ENCODE peak calls at places on chromosomes 11 and 22, in eight cellular contexts. S is CD8-positive, alpha-beta T cell; E is effector memory CD4-positive, alpha-beta T cell; V is RWPE1; H is CD4-positive, CD25-positive, alpha-beta regulatory T cell; I is SJCRH30; C is SJSA1; Q is hepatocyte. O is an unnamed sample.

GRCh38 chr11:77175869-77176539 is 48.0 kb downstream of the MYO7A start:
- DNase-seq in C (no peak), E (no peak), S (no peak), I (peak; percentile 91), Q (no peak), H (no peak), V (no peak), O (no peak)

GRCh38 chr22:39955675-39956074 is 4.5 kb upstream of the TMA7B start:
- DNase-seq in I (no peak), S (no peak), Q (no peak), C (no peak), H (no peak), V (no peak), E (no peak), O (no peak)

GRCh38 chr11:68411501-68411991 is 49.0 kb upstream of the PPP6R3 start:
- DNase-seq in H (no peak), V (no peak), S (no peak), C (no peak), E (no peak), Q (no peak), I (peak; percentile 86), O (no peak)

GRCh38 chr11:134026655-134027343 is 42.1 kb upstream of the JAM3 start:
- DNase-seq in Q (no peak), V (no peak), S (no peak), C (no peak), E (no peak), I (no peak), H (no peak), O (no peak)

GRCh38 chr11:130737041-130737830 is 179.0 kb downstream of the SNX19 start:
- DNase-seq in V (no peak), E (no peak), I (peak; percentile 17), C (no peak), S (no peak), H (no peak), Q (no peak), O (no peak)

GRCh38 chr11:102318469-102318868 is 1.2 kb downstream of the BIRC3 start:
- DNase-seq in Q (no peak), E (peak; percentile 55), I (no peak), H (peak; percentile 73), C (no peak), V (no peak), S (peak; percentile 39), O (no peak)

GRCh38 chr11:90500922-90501568 is 278.2 kb upstream of the CHORDC1 start:
- DNase-seq in E (no peak), C (no peak), Q (no peak), V (no peak), H (no peak), I (no peak), S (no peak), O (no peak)

GRCh38 chr11:126415669-126416420 is 60.4 kb downstream of the ST3GAL4 start:
- DNase-seq in S (no peak), Q (peak; percentile 39), H (no peak), V (no peak), C (no peak), E (no peak), I (no peak), O (peak; percentile 86)

GRCh38 chr11:119791701-119792151 is 62.7 kb upstream of the NECTIN1 start:
- DNase-seq in V (no peak), S (no peak), I (no peak), Q (peak; percentile 28), H (no peak), E (no peak), C (peak; percentile 89), O (no peak)

GRCh38 chr22:31613286-31613903 is 48.6 kb downstream of the PISD start:
- DNase-seq in E (no peak), I (no peak), V (no peak), H (no peak), C (no peak), Q (no peak), S (no peak), O (no peak)

GRCh38 chr22:31932863-31933262 is 11.5 kb upstream of the YWHAH start:
- DNase-seq in S (no peak), I (no peak), V (no peak), E (no peak), Q (no peak), H (no peak), C (no peak), O (no peak)

GRCh38 chr22:48577014-48577690 is 1250.5 kb downstream of the BRD1 start:
- DNase-seq in H (no peak), E (no peak), V (no peak), C (no peak), I (no peak), Q (peak; percentile 29), S (no peak), O (no peak)

GRCh38 chr22:21758056-21758455 is 22.5 kb upstream of the YPEL1 start:
- DNase-seq in S (no peak), Q (no peak), I (no peak), C (no peak), H (no peak), E (no peak), V (no peak), O (no peak)

GRCh38 chr11:35786188-35786587 is 123.6 kb downstream of the TRIM44 start:
- DNase-seq in C (no peak), S (no peak), I (no peak), E (no peak), V (no peak), H (no peak), Q (no peak), O (no peak)

GRCh38 chr11:86068138-86068861 is 584 bp downstream of the PICALM start:
- DNase-seq in I (peak; percentile 64), Q (peak; percentile 40), S (no peak), H (peak; percentile 40), E (peak; percentile 24), V (no peak), C (no peak), O (no peak)

GRCh38 chr22:44172370-44173108 is 8.2 kb upstream of the PARVG start:
- DNase-seq in Q (no peak), E (no peak), H (no peak), S (no peak), C (no peak), I (no peak), V (no peak), O (no peak)

GRCh38 chr22:24977370-24978230 is 25.1 kb downstream of the KIAA1671 start:
- DNase-seq in E (no peak), S (no peak), V (no peak), Q (no peak), C (no peak), H (no peak), I (no peak), O (peak; percentile 85)

GRCh38 chr11:47070769-47071168 is 105.9 kb downstream of the ARFGAP2 start:
- DNase-seq in S (no peak), Q (no peak), E (no peak), C (no peak), I (no peak), H (no peak), V (no peak), O (no peak)
- H3K27ac ChIP-seq in S (no peak overlapping the region), Q (no peak overlapping the region), E (no peak overlapping the region), C (no peak overlapping the region), I (no peak overlapping the region), H (no peak overlapping the region), V (no peak overlapping the region), O (no peak overlapping the region)

GRCh38 chr11:65501530-65502273 is 2.9 kb downstream of the MALAT1 start:
- DNase-seq in I (no peak), V (no peak), H (peak; percentile 28), S (no peak), Q (peak; percentile 38), C (no peak), E (no peak), O (no peak)

GRCh38 chr11:65503923-65504670 is 5.3 kb downstream of the MALAT1 start:
- DNase-seq in C (no peak), Q (peak; percentile 61), V (no peak), S (no peak), I (no peak), H (no peak), E (no peak), O (no peak)

GRCh38 chr11:65502274-65502851 is 3.5 kb downstream of the MALAT1 start:
- DNase-seq in Q (no peak), E (no peak), S (no peak), C (no peak), V (no peak), I (no peak), H (peak; percentile 52), O (no peak)

GRCh38 chr11:65503606-65503922 is 4.7 kb downstream of the MALAT1 start:
- DNase-seq in H (peak; percentile 25), C (no peak), Q (no peak), I (no peak), S (no peak), V (no peak), E (no peak), O (no peak)

GRCh38 chr11:65502852-65503603 is 4.2 kb downstream of the MALAT1 start:
- DNase-seq in S (no peak), V (no peak), H (peak; percentile 38), C (no peak), I (no peak), Q (peak; percentile 31), E (no peak), O (no peak)
- H3K27ac ChIP-seq in S (peak overlapping the region; percentile 99), V (no peak overlapping the region), H (peak overlapping the region; percentile 98), C (peak overlapping the region; percentile 98), I (no peak overlapping the region), Q (peak overlapping the region; percentile 99), E (peak overlapping the region; percentile 98), O (peak overlapping the region; percentile 97)

GRCh38 chr11:9796276-9796675 is 132.4 kb downstream of the SWAP70 start:
- DNase-seq in C (no peak), V (no peak), S (no peak), I (no peak), H (no peak), E (no peak), Q (no peak), O (no peak)
- H3K27ac ChIP-seq in C (no peak overlapping the region), V (no peak overlapping the region), S (no peak overlapping the region), I (no peak overlapping the region), H (no peak overlapping the region), E (no peak overlapping the region), Q (no peak overlapping the region), O (no peak overlapping the region)

GRCh38 chr22:41540365-41540764 is 3.9 kb downstream of the POLR3H start:
- DNase-seq in H (no peak), E (no peak), V (no peak), S (no peak), I (no peak), C (no peak), Q (no peak), O (no peak)

GRCh38 chr22:41541484-41541883 is 2.8 kb downstream of the POLR3H start:
- DNase-seq in E (no peak), H (no peak), Q (no peak), I (no peak), C (no peak), S (no peak), V (no peak), O (no peak)

GRCh38 chr22:41543854-41544670 is at the start of gene POLR3H:
- DNase-seq in V (peak; percentile 90), S (peak; percentile 94), C (peak; percentile 99), I (peak; percentile 99), E (peak; percentile 96), Q (peak; percentile 100), H (peak; percentile 94), O (peak; percentile 98)

GRCh38 chr22:41540006-41540315 is 4.3 kb downstream of the POLR3H start:
- DNase-seq in E (no peak), H (no peak), Q (no peak), S (no peak), V (no peak), I (no peak), C (no peak), O (no peak)

DNA sequence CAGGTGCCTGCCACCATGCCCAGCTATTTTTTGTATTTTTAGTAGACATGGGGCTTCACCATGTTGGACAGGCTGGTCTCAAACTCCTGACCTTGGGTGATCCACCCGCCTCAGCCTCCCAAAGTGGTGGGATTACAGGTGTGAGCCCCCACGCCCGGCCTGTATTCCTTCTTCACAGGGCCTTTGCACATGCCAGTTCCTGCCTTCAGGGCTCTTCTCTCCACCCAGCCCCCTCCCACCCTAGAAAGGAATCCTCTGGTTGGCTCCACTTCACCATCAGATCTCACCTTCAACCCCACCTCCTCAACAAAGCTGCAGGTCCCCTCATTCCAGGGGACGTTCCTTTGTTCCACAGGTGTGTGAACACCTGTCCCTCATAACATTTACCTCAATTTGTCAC is 2.0 kb downstream of the POLR3H start:
- DNase-seq in Q (no peak), E (no peak), S (no peak), I (no peak), V (no peak), H (no peak), C (no peak), O (no peak)
- H3K27ac ChIP-seq in Q (no peak overlapping the region), E (no peak overlapping the region), S (no peak overlapping the region), I (no peak overlapping the region), V (peak overlapping the region; percentile 81), H (no peak overlapping the region), C (no peak overlapping the region), O (no peak overlapping the region)

O was measured in coronary artery.